ENCODE peak calls at places on chromosomes 16 and 17, in five cellular contexts. K is H1, R is IMR-90, S is mesendoderm, G is neuronal stem cell. M is an unnamed sample.

GRCh38 chr16:12541672-12542071 is 262.0 kb downstream of the CPPED1 start:
- DNase-seq in K (no peak), R (no peak), S (no peak), G (no peak), M (no peak)

GRCh38 chr16:66298006-66298405 is 68.5 kb upstream of the CDH5 start:
- DNase-seq in K (no peak), R (no peak), S (no peak), G (no peak), M (no peak)

GRCh38 chr17:82745524-82745923 is 6.3 kb upstream of the TBCD start:
- DNase-seq in K (no peak), R (no peak), S (no peak), G (no peak), M (no peak)

GRCh38 chr17:77963441-77963840 is 4.9 kb downstream of the TNRC6C start:
- DNase-seq in K (no peak), R (peak), S (no peak), G (peak), M (peak)

GRCh38 chr17:5500247-5500803 is 14.0 kb downstream of the MIS12 start:
- DNase-seq in K (no peak), R (peak), S (peak), G (no peak), M (peak)

GRCh38 chr16:81850197-81850944 is 71.3 kb downstream of the PLCG2 start:
- DNase-seq in K (no peak), R (no peak), S (no peak), G (no peak), M (no peak)

GRCh38 chr17:4509402-4509801 is 10.7 kb downstream of the SPNS2 start:
- DNase-seq in K (no peak), R (no peak), S (no peak), G (no peak), M (no peak)

GRCh38 chr17:54903375-54903774 is 2.7 kb downstream of the TOM1L1 start:
- DNase-seq in K (no peak), R (no peak), S (peak), G (no peak), M (no peak)

GRCh38 chr16:29920690-29921371 is 5.2 kb downstream of the KCTD13 start:
- DNase-seq in K (no peak), R (no peak), S (no peak), G (no peak), M (no peak)

GRCh38 chr17:45251931-45252330 is 10.0 kb downstream of the SPATA32 start:
- DNase-seq in K (no peak), R (no peak), S (no peak), G (no peak), M (no peak)

GRCh38 chr17:78375401-78376079 is 2.9 kb upstream of the PGS1 start:
- DNase-seq in K (no peak), R (peak), S (no peak), G (no peak), M (peak)

GRCh38 chr16:14668556-14669223 is 25.4 kb downstream of the PLA2G10 start:
- DNase-seq in K (no peak), R (no peak), S (no peak), G (no peak), M (no peak)

GRCh38 chr16:51327001-51327400 is 175.9 kb upstream of the SALL1 start:
- DNase-seq in K (no peak), R (peak), S (no peak), G (no peak), M (peak)

GRCh38 chr17:50139950-50140885 is 10.3 kb upstream of the SAMD14 start:
- DNase-seq in K (peak), R (peak), S (peak), G (no peak), M (peak)

GRCh38 chr17:622356-622755 is 92.3 kb downstream of the VPS53 start:
- DNase-seq in K (no peak), R (peak), S (peak), G (no peak), M (peak)

GRCh38 chr17:56707312-56708219 is 114.1 kb downstream of the NOG start:
- DNase-seq in K (no peak), R (peak), S (peak), G (peak), M (peak)
- H3K4ac ChIP-seq in K (no peak), R (peak), S (peak), G (no peak), M (peak)

GRCh38 chr16:23288726-23289512 is 13.2 kb upstream of the SCNN1B start:
- DNase-seq in K (no peak), R (no peak), S (no peak), G (no peak), M (no peak)
- H2BK15ac ChIP-seq in K (peak), R (no peak), S (no peak), G (no peak), M (no peak)

GRCh38 chr17:49003557-49004511 is 6.6 kb downstream of the IGF2BP1 start:
- DNase-seq in K (no peak), R (peak), S (peak), G (no peak), M (peak)
- H3K4me3 ChIP-seq in K (peak), R (peak), S (peak), G (peak), M (peak)

DNA sequence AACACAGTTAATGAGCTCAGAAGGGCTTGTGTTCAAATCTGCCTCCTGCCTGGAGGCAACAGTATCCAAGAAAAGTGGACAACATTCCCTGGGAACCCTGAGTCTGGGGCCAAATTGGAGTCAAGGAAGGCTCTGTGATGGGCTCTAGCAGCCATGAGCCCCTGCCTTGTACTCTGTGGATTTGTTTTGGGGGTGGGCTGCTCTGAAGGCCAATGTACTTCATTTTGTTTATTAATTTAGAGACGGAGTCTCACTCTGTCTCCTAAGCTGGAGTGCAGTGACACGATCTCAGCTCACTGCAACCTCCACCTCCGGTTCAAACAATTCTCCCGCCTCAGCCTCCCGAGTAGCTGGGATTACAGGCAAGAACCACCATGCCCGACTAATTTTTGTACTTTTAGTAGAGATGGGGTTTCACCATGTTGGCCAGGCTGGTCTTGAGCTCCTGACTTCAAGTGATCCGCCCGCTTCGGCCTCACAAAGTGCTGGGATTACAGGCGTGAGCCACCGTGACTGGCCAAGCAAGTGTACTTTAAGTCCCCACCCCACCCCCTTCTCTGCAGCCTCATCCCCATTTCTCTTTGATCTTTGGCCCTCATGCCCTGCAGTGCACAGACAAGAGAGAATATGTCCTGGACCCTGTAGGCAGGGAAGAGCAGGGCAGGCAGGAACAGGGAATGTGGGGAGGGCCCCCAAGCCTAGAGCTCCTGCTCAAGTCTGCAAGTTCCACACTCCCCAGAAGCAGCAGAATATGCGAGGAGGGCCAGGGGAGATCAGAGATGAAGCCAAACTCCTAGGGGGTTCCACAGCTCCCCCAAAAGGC is 2.7 kb upstream of the GIP start:
- DNase-seq in K (no peak), R (no peak), S (peak), G (no peak), M (no peak)
- H3K4ac ChIP-seq in K (no peak), R (peak), S (no peak), G (no peak), M (peak)

GRCh38 chr17:66399441-66399840 is 97.0 kb downstream of the PRKCA start:
- DNase-seq in K (no peak), R (no peak), S (no peak), G (no peak), M (no peak)

GRCh38 chr17:66397486-66397885 is 95.1 kb downstream of the PRKCA start:
- DNase-seq in K (no peak), R (no peak), S (no peak), G (no peak), M (no peak)

GRCh38 chr17:66398059-66398458 is 95.6 kb downstream of the PRKCA start:
- DNase-seq in K (no peak), R (no peak), S (no peak), G (no peak), M (no peak)

GRCh38 chr17:66400698-66401097 is 98.3 kb downstream of the PRKCA start:
- DNase-seq in K (no peak), R (no peak), S (no peak), G (no peak), M (no peak)

DNA sequence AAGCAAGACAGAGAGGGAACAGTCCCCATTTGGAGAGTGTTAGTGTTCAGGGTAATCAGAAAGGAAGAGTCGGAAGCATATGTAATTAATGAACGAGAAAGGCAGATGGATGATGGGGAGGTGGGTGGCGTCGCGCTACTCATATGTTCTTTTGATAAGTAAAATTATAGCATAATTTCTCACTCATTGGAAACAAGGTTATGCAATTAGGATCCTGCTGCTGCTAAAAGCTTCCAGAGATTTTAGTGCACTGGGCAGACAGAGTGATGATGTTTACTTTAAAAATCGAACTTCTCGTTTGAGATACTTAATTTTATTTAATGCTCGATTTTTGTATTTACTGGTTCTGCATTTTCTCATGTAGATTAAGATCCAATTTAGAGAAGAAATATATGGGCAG is 96.2 kb downstream of the PRKCA start:
- DNase-seq in K (no peak), R (no peak), S (no peak), G (no peak), M (no peak)
- H2BK15ac ChIP-seq in K (no peak), R (no peak), S (no peak), G (no peak), M (no peak)

DNA sequence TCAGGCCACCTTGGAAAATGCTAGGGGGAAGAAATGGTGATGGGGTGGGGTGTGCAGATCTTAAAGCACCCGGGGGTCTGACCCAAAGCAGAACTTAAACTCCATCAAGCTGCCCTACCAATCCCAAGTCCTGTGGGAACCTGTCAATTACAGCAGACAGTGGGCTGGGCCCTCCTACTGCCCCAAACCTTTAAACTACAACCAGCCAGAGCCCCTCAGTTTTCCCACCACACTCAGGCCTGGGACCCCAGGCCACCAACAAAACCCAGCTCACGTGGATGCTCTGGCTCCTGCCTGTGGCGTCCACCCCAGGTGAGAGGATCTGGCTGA is 2.7 kb downstream of the MYO18A start:
- DNase-seq in K (no peak), R (no peak), S (no peak), G (no peak), M (no peak)
- H3K4me3 ChIP-seq in K (no peak), R (no peak), S (no peak), G (no peak), M (no peak)

GRCh38 chr16:85641305-85641704 is 28.2 kb downstream of the GSE1 start:
- DNase-seq in K (no peak), R (no peak), S (no peak), G (no peak), M (no peak)
- H3K4ac ChIP-seq in K (no peak), R (no peak), S (no peak), G (no peak), M (no peak)

GRCh38 chr17:65177901-65178300 is 40.7 kb downstream of the RGS9 start:
- DNase-seq in K (no peak), R (peak), S (no peak), G (no peak), M (peak)

GRCh38 chr17:65182233-65182632 is 45.1 kb downstream of the RGS9 start:
- DNase-seq in K (no peak), R (no peak), S (no peak), G (no peak), M (no peak)

GRCh38 chr17:65183736-65184135 is 46.6 kb downstream of the RGS9 start:
- DNase-seq in K (peak), R (peak), S (peak), G (peak), M (peak)

GRCh38 chr17:65184235-65184959 is 47.2 kb downstream of the RGS9 start:
- DNase-seq in K (no peak), R (no peak), S (no peak), G (no peak), M (no peak)

GRCh38 chr17:65181237-65182061 is 44.3 kb downstream of the RGS9 start:
- DNase-seq in K (no peak), R (no peak), S (no peak), G (no peak), M (no peak)
- H2BK15ac ChIP-seq in K (peak), R (peak), S (no peak), G (no peak), M (no peak)

GRCh38 chr16:714558-715447 is at the start of gene METRN:
- DNase-seq in K (no peak), R (peak), S (peak), G (peak), M (peak)
- H3K4me3 ChIP-seq in K (peak), R (peak), S (no peak), G (peak), M (peak)

DNA sequence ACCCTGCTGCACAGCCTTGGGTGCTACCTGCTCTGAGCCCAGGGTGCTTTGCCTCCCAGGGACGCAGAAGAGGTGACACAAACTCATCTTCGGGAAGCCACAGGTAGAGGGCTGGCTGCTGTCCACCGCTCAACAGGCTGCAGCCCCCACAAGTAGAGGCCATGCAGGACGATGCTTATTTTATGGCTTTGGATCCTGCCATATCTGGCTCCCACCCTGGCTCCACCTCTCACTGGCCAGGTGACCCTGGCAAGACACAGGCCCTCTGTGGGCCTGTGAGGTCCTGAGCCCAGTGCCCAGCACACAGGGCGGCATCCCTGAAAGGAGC is 11.3 kb upstream of the BCAR1 start:
- DNase-seq in K (no peak), R (no peak), S (no peak), G (no peak), M (no peak)
- H3K4ac ChIP-seq in K (no peak), R (peak), S (no peak), G (no peak), M (no peak)